ENCODE peak calls at places on chromosomes 16 and 17, in four cellular contexts. P is natural killer cell treated with Interleukin-12 subunit alpha and Interleukin-12 subunit beta and Interleukin-15 and Interleukin-18, amount 100 ng/mL, for 72 hours; C is GM19239; O is HFFc6. H is an unnamed sample.

GRCh38 chr17:28727727-28728363 is 743 bp upstream of the NEK8 start:
- DNase-seq in P (peak), C (no peak), O (peak), H (no peak)

GRCh38 chr17:77511514-77512061 is 370.8 kb downstream of the SEC14L1 start:
- DNase-seq in P (no peak), C (no peak), O (no peak), H (no peak)

GRCh38 chr16:177394-177822 is 928 bp downstream of the HBA1 start:
- DNase-seq in P (no peak), C (no peak), O (no peak), H (no peak)

GRCh38 chr16:75109732-75110243 is 6.8 kb downstream of the LDHD start:
- DNase-seq in P (no peak), C (no peak), O (no peak), H (no peak)

GRCh38 chr17:81144423-81144781 is 20.9 kb upstream of the PVALEF start:
- DNase-seq in P (no peak), C (no peak), O (no peak), H (no peak)

GRCh38 chr17:64491995-64492394 is 4.9 kb downstream of the POLG2 start:
- DNase-seq in P (no peak), C (no peak), O (no peak), H (no peak)

GRCh38 chr16:21028728-21029127 is 121.9 kb downstream of the DNAH3 start:
- DNase-seq in P (no peak), C (no peak), O (no peak), H (no peak)

GRCh38 chr17:34054495-34054894 is 200.6 kb upstream of the CCL2 start:
- DNase-seq in P (no peak), C (no peak), O (no peak), H (no peak)

GRCh38 chr17:81094744-81095607 is 60.0 kb downstream of the BAIAP2 start:
- DNase-seq in P (peak), C (no peak), O (peak), H (peak)

GRCh38 chr17:5464717-5465507 is 3.9 kb downstream of the DHX33 start:
- DNase-seq in P (no peak), C (no peak), O (no peak), H (no peak)

GRCh38 chr17:43878260-43879082 is 28.9 kb downstream of the MPP2 start:
- DNase-seq in P (peak), C (peak), O (peak), H (peak)

GRCh38 chr17:45430738-45431530 is 1.7 kb downstream of the ARHGAP27 start:
- DNase-seq in P (no peak), C (peak), O (no peak), H (no peak)

GRCh38 chr16:82184213-82184612 is 14.2 kb upstream of the MPHOSPH6 start:
- DNase-seq in P (no peak), C (no peak), O (no peak), H (no peak)

GRCh38 chr17:34318474-34318873 is 761 bp upstream of the CCL8 start:
- DNase-seq in P (no peak), C (no peak), O (no peak), H (no peak)

GRCh38 chr17:4565209-4566141 is 5.1 kb upstream of the GGT6 start:
- DNase-seq in P (peak), C (no peak), O (peak), H (peak)

GRCh38 chr16:30472328-30472942 is at the start of gene ITGAL:
- DNase-seq in P (peak), C (peak), O (no peak), H (no peak)

GRCh38 chr17:77831497-77832179 is 126.9 kb upstream of the TNRC6C start:
- DNase-seq in P (peak), C (no peak), O (no peak), H (no peak)

GRCh38 chr17:82697808-82698064 is 762 bp downstream of the RAB40B start:
- DNase-seq in P (no peak), C (no peak), O (no peak), H (no peak)

GRCh38 chr17:32269377-32269776 is 3.7 kb downstream of the RHBDL3 start:
- DNase-seq in P (no peak), C (no peak), O (no peak), H (no peak)

GRCh38 chr16:4386951-4387565 is 15.4 kb downstream of the VASN start:
- DNase-seq in P (no peak), C (no peak), O (peak), H (no peak)

GRCh38 chr16:4147236-4147635 is 31.0 kb upstream of the ADCY9 start:
- DNase-seq in P (no peak), C (no peak), O (no peak), H (no peak)

GRCh38 chr17:1782171-1782567 is 20.3 kb downstream of the SERPINF1 start:
- DNase-seq in P (no peak), C (no peak), O (no peak), H (no peak)

GRCh38 chr17:61403846-61404701 is 4.4 kb downstream of the TBX2 start:
- DNase-seq in P (peak), C (no peak), O (peak), H (peak)

H was measured in D721Med.